ENCODE peak calls at places on chromosomes 6 and 20, in six cellular contexts. P is CD8-positive, alpha-beta memory T cell; M is H9; T is osteoblast; L is prostate gland; S is hepatocyte. X is an unnamed sample.
A peak's percentile ranks its signal among the peaks of the same experiment; 100 is the strongest.

GRCh38 chr20:11271920-11272594 is 598.3 kb upstream of the JAG1 start:
- DNase-seq in M (no peak), L (no peak), S (no peak), T (no peak), P (no peak), X (no peak)

GRCh38 chr6:149636116-149636515 is 12.4 kb downstream of the KATNA1 start:
- DNase-seq in P (no peak), T (no peak), M (no peak), L (no peak), S (no peak), X (peak; percentile 23)

GRCh38 chr20:38763616-38764015 is 15.4 kb downstream of the ACTR5 start:
- DNase-seq in M (no peak), T (peak; percentile 42), S (no peak), L (no peak), P (no peak), X (no peak)

GRCh38 chr6:43923376-43924221 is 153.6 kb downstream of the VEGFA start:
- DNase-seq in T (peak; percentile 94), P (no peak), L (no peak), S (no peak), M (no peak), X (no peak)

GRCh38 chr20:47319517-47320252 is 36.8 kb downstream of the ZMYND8 start:
- DNase-seq in S (peak; percentile 81), T (peak; percentile 86), L (peak; percentile 95), P (no peak), M (peak; percentile 94), X (peak; percentile 72)

GRCh38 chr20:50649587-50649986 is 41.8 kb downstream of the RIPOR3 start:
- DNase-seq in M (no peak), S (no peak), L (no peak), P (no peak), T (no peak), X (no peak)

GRCh38 chr6:84462697-84463096 is 235.3 kb upstream of the CEP162 start:
- DNase-seq in M (no peak), P (no peak), T (peak; percentile 21), L (no peak), S (no peak), X (no peak)

GRCh38 chr20:43799150-43799711 is 72.4 kb upstream of the GTSF1L start:
- DNase-seq in M (no peak), T (no peak), S (peak; percentile 8), L (no peak), P (no peak), X (no peak)

GRCh38 chr6:72367439-72367838 is 254.4 kb upstream of the KCNQ5 start:
- DNase-seq in L (no peak), M (no peak), T (peak; percentile 5), P (no peak), S (no peak), X (no peak)

GRCh38 chr6:127481628-127482027 is 22.4 kb upstream of the KIAA0408 start:
- DNase-seq in P (no peak), S (no peak), T (no peak), L (no peak), M (no peak), X (peak; percentile 13)

GRCh38 chr6:225121-225721 is 67.1 kb upstream of the DUSP22 start:
- DNase-seq in L (no peak), S (no peak), M (no peak), P (peak; percentile 17), T (peak; percentile 35), X (no peak)

GRCh38 chr6:137148291-137149076 is 25.0 kb downstream of the IL22RA2 start:
- DNase-seq in T (no peak), L (no peak), P (no peak), M (no peak), S (peak; percentile 14), X (no peak)

GRCh38 chr6:31547727-31548422 is 467 bp downstream of the NFKBIL1 start:
- DNase-seq in T (peak; percentile 35), M (no peak), S (no peak), P (no peak), L (no peak), X (no peak)

GRCh38 chr6:138752017-138752416 is 21.6 kb upstream of the CCDC28A start:
- DNase-seq in L (no peak), M (peak; percentile 40), T (no peak), P (no peak), S (no peak), X (no peak)

GRCh38 chr6:22954749-22955385 is 385.5 kb downstream of the HDGFL1 start:
- DNase-seq in T (no peak), P (no peak), L (no peak), S (no peak), M (no peak), X (peak; percentile 15)

GRCh38 chr6:14108571-14109410 is 8.8 kb upstream of the CD83 start:
- DNase-seq in T (no peak), M (no peak), P (peak; percentile 14), L (no peak), S (no peak), X (no peak)

GRCh38 chr6:43378631-43379030 is 9.2 kb upstream of the ZNF318 start:
- DNase-seq in L (no peak), T (no peak), M (no peak), P (no peak), S (no peak), X (no peak)

GRCh38 chr6:40152196-40152595 is 217.9 kb upstream of the MOCS1 start:
- DNase-seq in T (no peak), P (no peak), L (no peak), S (no peak), M (no peak), X (no peak)

GRCh38 chr6:45609141-45609638 is 231.5 kb upstream of the SUPT3H start:
- DNase-seq in M (no peak), S (peak; percentile 45), P (no peak), L (no peak), T (no peak), X (no peak)

GRCh38 chr6:168371989-168372711 is 52.6 kb upstream of the DACT2 start:
- DNase-seq in L (no peak), P (no peak), S (no peak), T (peak; percentile 59), M (no peak), X (no peak)

GRCh38 chr6:168217880-168218537 is 101.6 kb downstream of the DACT2 start:
- DNase-seq in L (no peak), P (no peak), S (no peak), T (no peak), M (no peak), X (peak; percentile 18)

GRCh38 chr6:54533567-54533966 is 225.3 kb downstream of the TINAG start:
- DNase-seq in L (no peak), P (no peak), S (no peak), M (no peak), T (no peak), X (no peak)

GRCh38 chr6:116444092-116444491 is 17.1 kb upstream of the CALHM6 start:
- DNase-seq in T (no peak), L (no peak), S (peak; percentile 37), M (no peak), P (no peak), X (peak; percentile 37)

GRCh38 chr6:119856136-119856535 is 506.6 kb upstream of the MAN1A1 start:
- DNase-seq in S (no peak), P (peak; percentile 12), T (no peak), M (no peak), L (no peak), X (peak; percentile 39)

GRCh38 chr6:3577517-3577916 is 120.7 kb upstream of the SLC22A23 start:
- DNase-seq in P (no peak), M (no peak), S (no peak), T (no peak), L (no peak), X (no peak)

GRCh38 chr20:53154540-53154939 is 182.4 kb downstream of the TSHZ2 start:
- DNase-seq in P (no peak), S (no peak), T (no peak), M (no peak), L (no peak), X (no peak)

GRCh38 chr6:33288942-33289783 is at the start of the genes PFDN6 and WDR46:
- DNase-seq in L (peak; percentile 87), M (peak; percentile 89), P (peak; percentile 84), T (peak; percentile 97), S (peak; percentile 87), X (peak; percentile 95)
- H3K27ac ChIP-seq in L (peak within 1 kb of the TSS; percentile 88), M (no peak within 1 kb of the TSS), P (peak within 1 kb of the TSS; percentile 83), T (peak within 1 kb of the TSS; percentile 64), S (peak within 1 kb of the TSS; percentile 54), X (no peak within 1 kb of the TSS)

DNA sequence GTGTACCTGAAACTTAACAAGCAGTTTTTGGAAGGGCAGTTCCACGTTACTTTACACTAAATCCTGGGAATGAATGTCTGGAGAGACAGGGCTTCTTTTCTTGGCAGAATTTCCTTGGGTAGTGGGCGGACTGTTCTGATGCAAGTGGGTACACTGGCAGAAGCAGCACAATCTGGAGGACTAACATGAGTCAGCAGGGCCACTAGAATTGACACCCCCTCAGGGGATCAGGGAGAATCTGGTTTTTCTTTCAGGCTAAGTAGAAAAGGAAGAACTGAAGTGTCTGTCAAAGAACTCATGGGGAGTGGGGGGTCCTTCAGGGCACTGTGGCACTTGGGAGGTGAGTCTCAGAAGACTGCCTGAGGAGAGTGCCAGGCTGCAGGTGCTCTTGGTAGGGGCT is 34.6 kb downstream of the PANK2 start:
- DNase-seq in P (no peak), S (no peak), M (no peak), T (peak; percentile 57), L (no peak), X (no peak)
- H3K4me1 ChIP-seq in P (no peaks in the 10 kb centered on the region), S (peaks cover 8% of the 10 kb centered on the region), M (peaks cover 6% of the 10 kb centered on the region), T (peaks cover 39% of the 10 kb centered on the region), L (peaks cover 7% of the 10 kb centered on the region), X (no peaks in the 10 kb centered on the region)

GRCh38 chr20:57555457-57556184 is 5.3 kb upstream of the PCK1 start:
- DNase-seq in T (no peak), M (no peak), L (no peak), P (no peak), S (no peak), X (no peak)
- H3K27me3 ChIP-seq in T (peaks cover 44% of the 10 kb centered on the region), M (no peaks in the 10 kb centered on the region), L (no peaks in the 10 kb centered on the region), P (peaks cover 9% of the 10 kb centered on the region), S (peaks cover 2% of the 10 kb centered on the region), X (no peaks in the 10 kb centered on the region)

DNA sequence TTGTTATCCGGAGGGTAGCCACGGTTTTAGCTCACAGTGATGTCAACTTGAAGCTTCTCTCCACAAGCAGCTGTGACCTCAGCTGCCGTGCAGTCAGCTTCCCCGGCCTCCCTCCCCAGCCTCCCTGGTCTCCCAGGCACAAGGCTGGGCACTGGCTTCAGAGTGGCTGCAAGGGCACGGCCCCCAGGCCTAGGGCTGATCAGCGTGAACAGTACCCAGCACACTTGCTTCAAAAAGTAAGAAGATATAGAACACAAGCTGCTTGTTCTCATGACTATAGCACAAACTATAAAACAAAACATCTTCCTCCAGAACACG is 199.2 kb upstream of the THBS2 start:
- DNase-seq in T (no peak), S (no peak), M (no peak), L (no peak), P (no peak), X (no peak)
- H3K27ac ChIP-seq in T (peak overlapping the region; percentile 82), S (peak overlapping the region; percentile 36), M (no peak overlapping the region), L (no peak overlapping the region), P (no peak overlapping the region), X (peak overlapping the region; percentile 25)

GRCh38 chr6:157877573-157878011 is 54.5 kb downstream of the SNX9 start:
- DNase-seq in M (no peak), P (no peak), S (no peak), T (peak; percentile 32), L (no peak), X (no peak)
- H3K4me1 ChIP-seq in M (no peaks in the 10 kb centered on the region), P (peaks cover 18% of the 10 kb centered on the region), S (no peaks in the 10 kb centered on the region), T (no peaks in the 10 kb centered on the region), L (no peaks in the 10 kb centered on the region), X (no peaks in the 10 kb centered on the region)